ENCODE peak calls at places on chromosome 14, in nine cellular contexts. One of them, this sample, is unnamed.

GRCh38 chr14:104827173-104828055 is 26.5 kb downstream of the ZBTB42 start:
- DNase-seq in skeletal muscle cell: no peak
- DNase-seq in adrenal gland: peak; percentile 45
- DNase-seq in PC-3: peak; percentile 60
- DNase-seq in CD8-positive, alpha-beta T cell: no peak
- DNase-seq in fibroblast of pulmonary artery: peak; percentile 35
- DNase-seq in IMR-90: peak; percentile 32
- DNase-seq in gastrocnemius medialis: no peak
- DNase-seq in Peyer's patch: peak; percentile 77
- DNase-seq in this sample: peak; percentile 74

GRCh38 chr14:83976223-83976770 is 1553.6 kb upstream of the FLRT2 start:
- DNase-seq in skeletal muscle cell: no peak
- DNase-seq in adrenal gland: no peak
- DNase-seq in PC-3: no peak
- DNase-seq in CD8-positive, alpha-beta T cell: no peak
- DNase-seq in fibroblast of pulmonary artery: no peak
- DNase-seq in IMR-90: no peak
- DNase-seq in gastrocnemius medialis: no peak
- DNase-seq in Peyer's patch: no peak
- DNase-seq in this sample: no peak

GRCh38 chr14:106115401-106115800 is 589.0 kb downstream of the TMEM121 start:
- DNase-seq in skeletal muscle cell: no peak
- DNase-seq in adrenal gland: no peak
- DNase-seq in PC-3: no peak
- DNase-seq in CD8-positive, alpha-beta T cell: no peak
- DNase-seq in fibroblast of pulmonary artery: no peak
- DNase-seq in IMR-90: no peak
- DNase-seq in gastrocnemius medialis: no peak
- DNase-seq in Peyer's patch: no peak
- DNase-seq in this sample: no peak

GRCh38 chr14:22536853-22537338 is 52.1 kb downstream of the DAD1 start:
- DNase-seq in skeletal muscle cell: peak; percentile 89
- DNase-seq in adrenal gland: peak; percentile 81
- DNase-seq in PC-3: peak; percentile 98
- DNase-seq in CD8-positive, alpha-beta T cell: no peak
- DNase-seq in fibroblast of pulmonary artery: peak; percentile 95
- DNase-seq in IMR-90: peak; percentile 98
- DNase-seq in gastrocnemius medialis: peak; percentile 48
- DNase-seq in Peyer's patch: peak; percentile 84
- DNase-seq in this sample: peak; percentile 86

GRCh38 chr14:59482471-59483331 is 1.5 kb downstream of the L3HYPDH start:
- DNase-seq in skeletal muscle cell: peak; percentile 84
- DNase-seq in adrenal gland: peak; percentile 72
- DNase-seq in PC-3: peak; percentile 100
- DNase-seq in CD8-positive, alpha-beta T cell: no peak
- DNase-seq in fibroblast of pulmonary artery: peak; percentile 90
- DNase-seq in IMR-90: peak; percentile 95
- DNase-seq in gastrocnemius medialis: no peak
- DNase-seq in Peyer's patch: no peak
- DNase-seq in this sample: no peak

GRCh38 chr14:89813485-89814080 is 140.9 kb downstream of the EFCAB11 start:
- DNase-seq in skeletal muscle cell: peak; percentile 74
- DNase-seq in adrenal gland: no peak
- DNase-seq in PC-3: no peak
- DNase-seq in CD8-positive, alpha-beta T cell: no peak
- DNase-seq in fibroblast of pulmonary artery: peak; percentile 78
- DNase-seq in IMR-90: peak; percentile 96
- DNase-seq in gastrocnemius medialis: no peak
- DNase-seq in Peyer's patch: no peak
- DNase-seq in this sample: no peak

GRCh38 chr14:104331871-104332605 is 193.7 kb downstream of the KIF26A start:
- DNase-seq in skeletal muscle cell: no peak
- DNase-seq in adrenal gland: no peak
- DNase-seq in PC-3: no peak
- DNase-seq in CD8-positive, alpha-beta T cell: no peak
- DNase-seq in fibroblast of pulmonary artery: no peak
- DNase-seq in IMR-90: no peak
- DNase-seq in gastrocnemius medialis: no peak
- DNase-seq in Peyer's patch: peak; percentile 34
- DNase-seq in this sample: no peak

GRCh38 chr14:54529811-54530210 is 20.1 kb downstream of the CGRRF1 start:
- DNase-seq in skeletal muscle cell: peak; percentile 21
- DNase-seq in adrenal gland: peak; percentile 69
- DNase-seq in PC-3: peak; percentile 87
- DNase-seq in CD8-positive, alpha-beta T cell: no peak
- DNase-seq in fibroblast of pulmonary artery: peak; percentile 74
- DNase-seq in IMR-90: peak; percentile 68
- DNase-seq in gastrocnemius medialis: no peak
- DNase-seq in Peyer's patch: no peak
- DNase-seq in this sample: no peak

GRCh38 chr14:99945732-99946651 is 119.2 kb upstream of the EVL start:
- DNase-seq in skeletal muscle cell: no peak
- DNase-seq in adrenal gland: no peak
- DNase-seq in PC-3: no peak
- DNase-seq in CD8-positive, alpha-beta T cell: no peak
- DNase-seq in fibroblast of pulmonary artery: no peak
- DNase-seq in IMR-90: peak; percentile 20
- DNase-seq in gastrocnemius medialis: no peak
- DNase-seq in Peyer's patch: no peak
- DNase-seq in this sample: peak; percentile 61

GRCh38 chr14:22598099-22598895 is at the start of gene ABHD4:
- DNase-seq in skeletal muscle cell: no peak
- DNase-seq in adrenal gland: peak; percentile 89
- DNase-seq in PC-3: peak; percentile 61
- DNase-seq in CD8-positive, alpha-beta T cell: peak; percentile 16
- DNase-seq in fibroblast of pulmonary artery: peak; percentile 64
- DNase-seq in IMR-90: peak; percentile 42
- DNase-seq in gastrocnemius medialis: peak; percentile 74
- DNase-seq in Peyer's patch: peak; percentile 93
- DNase-seq in this sample: peak; percentile 91

GRCh38 chr14:105092912-105093425 is 27.7 kb upstream of the GPR132 start:
- DNase-seq in skeletal muscle cell: no peak
- DNase-seq in adrenal gland: peak; percentile 60
- DNase-seq in PC-3: peak; percentile 66
- DNase-seq in CD8-positive, alpha-beta T cell: no peak
- DNase-seq in fibroblast of pulmonary artery: peak; percentile 49
- DNase-seq in IMR-90: peak; percentile 58
- DNase-seq in gastrocnemius medialis: no peak
- DNase-seq in Peyer's patch: peak; percentile 87
- DNase-seq in this sample: peak; percentile 82

GRCh38 chr14:83535396-83535906 is 1994.5 kb upstream of the FLRT2 start:
- DNase-seq in skeletal muscle cell: no peak
- DNase-seq in adrenal gland: no peak
- DNase-seq in PC-3: no peak
- DNase-seq in CD8-positive, alpha-beta T cell: no peak
- DNase-seq in fibroblast of pulmonary artery: no peak
- DNase-seq in IMR-90: no peak
- DNase-seq in gastrocnemius medialis: no peak
- DNase-seq in Peyer's patch: no peak
- DNase-seq in this sample: no peak

GRCh38 chr14:93430889-93431670 is at the start of gene UNC79:
- DNase-seq in skeletal muscle cell: no peak
- DNase-seq in adrenal gland: peak; percentile 26
- DNase-seq in PC-3: no peak
- DNase-seq in CD8-positive, alpha-beta T cell: no peak
- DNase-seq in fibroblast of pulmonary artery: peak; percentile 18
- DNase-seq in IMR-90: no peak
- DNase-seq in gastrocnemius medialis: no peak
- DNase-seq in Peyer's patch: no peak
- DNase-seq in this sample: no peak

GRCh38 chr14:74275265-74275841 is 27.4 kb downstream of the ABCD4 start:
- DNase-seq in skeletal muscle cell: peak; percentile 79
- DNase-seq in adrenal gland: no peak
- DNase-seq in PC-3: peak; percentile 19
- DNase-seq in CD8-positive, alpha-beta T cell: no peak
- DNase-seq in fibroblast of pulmonary artery: peak; percentile 64
- DNase-seq in IMR-90: peak; percentile 74
- DNase-seq in gastrocnemius medialis: no peak
- DNase-seq in Peyer's patch: no peak
- DNase-seq in this sample: no peak

GRCh38 chr14:54564071-54564798 is 2.7 kb upstream of the SAMD4A start:
- DNase-seq in skeletal muscle cell: no peak
- DNase-seq in adrenal gland: no peak
- DNase-seq in PC-3: peak; percentile 86
- DNase-seq in CD8-positive, alpha-beta T cell: no peak
- DNase-seq in fibroblast of pulmonary artery: peak; percentile 74
- DNase-seq in IMR-90: peak; percentile 48
- DNase-seq in gastrocnemius medialis: no peak
- DNase-seq in Peyer's patch: no peak
- DNase-seq in this sample: no peak

GRCh38 chr14:51644215-51644969 is 7.3 kb upstream of the FRMD6 start:
- DNase-seq in skeletal muscle cell: peak; percentile 47
- DNase-seq in adrenal gland: no peak
- DNase-seq in PC-3: peak; percentile 67
- DNase-seq in CD8-positive, alpha-beta T cell: no peak
- DNase-seq in fibroblast of pulmonary artery: no peak
- DNase-seq in IMR-90: peak; percentile 58
- DNase-seq in gastrocnemius medialis: no peak
- DNase-seq in Peyer's patch: no peak
- DNase-seq in this sample: no peak

GRCh38 chr14:50363734-50364113 is 33.0 kb downstream of the CDKL1 start:
- DNase-seq in skeletal muscle cell: no peak
- DNase-seq in adrenal gland: no peak
- DNase-seq in PC-3: no peak
- DNase-seq in CD8-positive, alpha-beta T cell: no peak
- DNase-seq in fibroblast of pulmonary artery: peak; percentile 52
- DNase-seq in IMR-90: peak; percentile 18
- DNase-seq in gastrocnemius medialis: no peak
- DNase-seq in Peyer's patch: peak; percentile 73
- DNase-seq in this sample: no peak

GRCh38 chr14:104799657-104800599 is 973 bp upstream of the ZBTB42 start:
- DNase-seq in skeletal muscle cell: no peak
- DNase-seq in adrenal gland: peak; percentile 91
- DNase-seq in PC-3: peak; percentile 77
- DNase-seq in CD8-positive, alpha-beta T cell: peak; percentile 44
- DNase-seq in fibroblast of pulmonary artery: peak; percentile 73
- DNase-seq in IMR-90: peak; percentile 67
- DNase-seq in gastrocnemius medialis: peak; percentile 68
- DNase-seq in Peyer's patch: peak; percentile 95
- DNase-seq in this sample: peak; percentile 94

GRCh38 chr14:22773162-22774010 is 6.9 kb downstream of the OXA1L start:
- DNase-seq in skeletal muscle cell: no peak
- DNase-seq in adrenal gland: no peak
- DNase-seq in PC-3: no peak
- DNase-seq in CD8-positive, alpha-beta T cell: no peak
- DNase-seq in fibroblast of pulmonary artery: no peak
- DNase-seq in IMR-90: no peak
- DNase-seq in gastrocnemius medialis: no peak
- DNase-seq in Peyer's patch: no peak
- DNase-seq in this sample: no peak

DNA sequence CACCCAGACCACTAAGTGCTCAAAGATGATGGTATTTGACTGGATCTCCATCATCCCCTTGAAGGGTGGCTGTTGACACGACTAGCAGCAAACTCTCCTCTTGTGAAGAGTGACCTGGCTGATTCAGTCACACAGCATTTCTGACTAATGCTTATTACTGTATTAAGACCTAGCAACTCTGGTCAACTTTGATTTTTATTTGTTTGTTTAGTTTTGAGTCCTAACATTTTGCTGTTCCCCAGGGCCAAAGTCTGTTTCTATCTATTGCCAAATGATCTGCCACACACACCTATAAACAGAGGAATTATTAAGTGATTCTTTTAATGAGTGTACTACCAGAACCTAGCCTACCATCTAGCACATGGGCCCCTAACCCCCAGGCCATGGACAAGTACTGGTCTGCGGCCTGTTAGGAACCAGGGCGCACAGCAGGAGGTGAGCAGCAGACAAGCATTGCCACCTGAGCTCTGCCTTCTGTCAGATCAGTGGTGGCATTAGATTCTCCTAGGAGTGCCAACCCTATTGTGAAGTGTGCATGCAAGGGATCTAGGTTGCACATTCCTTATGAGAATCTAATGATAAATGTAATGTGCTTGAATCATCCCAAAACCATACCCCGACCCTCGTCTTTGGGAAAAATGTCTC is 120.0 kb downstream of the RPS6KA5 start:
- DNase-seq in skeletal muscle cell: no peak
- DNase-seq in adrenal gland: no peak
- DNase-seq in PC-3: peak; percentile 44
- DNase-seq in CD8-positive, alpha-beta T cell: no peak
- DNase-seq in fibroblast of pulmonary artery: no peak
- DNase-seq in IMR-90: no peak
- DNase-seq in gastrocnemius medialis: no peak
- DNase-seq in Peyer's patch: no peak
- DNase-seq in this sample: no peak
- H3K4me3 ChIP-seq in skeletal muscle cell: no peak overlapping the region
- H3K4me3 ChIP-seq in adrenal gland: no peak overlapping the region
- H3K4me3 ChIP-seq in PC-3: no peak overlapping the region
- H3K4me3 ChIP-seq in CD8-positive, alpha-beta T cell: no peak overlapping the region
- H3K4me3 ChIP-seq in fibroblast of pulmonary artery: no peak overlapping the region
- H3K4me3 ChIP-seq in IMR-90: no peak overlapping the region
- H3K4me3 ChIP-seq in gastrocnemius medialis: no peak overlapping the region
- H3K4me3 ChIP-seq in Peyer's patch: no peak overlapping the region
- H3K4me3 ChIP-seq in this sample: no peak overlapping the region

GRCh38 chr14:91058017-91058675 is 2.3 kb downstream of the RPS6KA5 start:
- DNase-seq in skeletal muscle cell: no peak
- DNase-seq in adrenal gland: no peak
- DNase-seq in PC-3: no peak
- DNase-seq in CD8-positive, alpha-beta T cell: no peak
- DNase-seq in fibroblast of pulmonary artery: no peak
- DNase-seq in IMR-90: no peak
- DNase-seq in gastrocnemius medialis: no peak
- DNase-seq in Peyer's patch: no peak
- DNase-seq in this sample: no peak
- H3K4me3 ChIP-seq in skeletal muscle cell: no peak overlapping the region
- H3K4me3 ChIP-seq in adrenal gland: no peak overlapping the region
- H3K4me3 ChIP-seq in PC-3: peak overlapping the region; percentile 80
- H3K4me3 ChIP-seq in CD8-positive, alpha-beta T cell: no peak overlapping the region
- H3K4me3 ChIP-seq in fibroblast of pulmonary artery: no peak overlapping the region
- H3K4me3 ChIP-seq in IMR-90: no peak overlapping the region
- H3K4me3 ChIP-seq in gastrocnemius medialis: no peak overlapping the region
- H3K4me3 ChIP-seq in Peyer's patch: no peak overlapping the region
- H3K4me3 ChIP-seq in this sample: no peak overlapping the region

GRCh38 chr14:97978336-97978735 is 1181.2 kb downstream of the VRK1 start:
- DNase-seq in skeletal muscle cell: peak; percentile 12
- DNase-seq in adrenal gland: peak; percentile 84
- DNase-seq in PC-3: peak; percentile 68
- DNase-seq in CD8-positive, alpha-beta T cell: peak; percentile 46
- DNase-seq in fibroblast of pulmonary artery: peak; percentile 2
- DNase-seq in IMR-90: no peak
- DNase-seq in gastrocnemius medialis: peak; percentile 9
- DNase-seq in Peyer's patch: peak; percentile 89
- DNase-seq in this sample: peak; percentile 89
- H3K4me3 ChIP-seq in skeletal muscle cell: peak overlapping the region; percentile 27
- H3K4me3 ChIP-seq in adrenal gland: peak overlapping the region; percentile 31
- H3K4me3 ChIP-seq in PC-3: peak overlapping the region; percentile 56
- H3K4me3 ChIP-seq in CD8-positive, alpha-beta T cell: peak overlapping the region; percentile 75
- H3K4me3 ChIP-seq in fibroblast of pulmonary artery: no peak overlapping the region
- H3K4me3 ChIP-seq in IMR-90: no peak overlapping the region
- H3K4me3 ChIP-seq in gastrocnemius medialis: no peak overlapping the region
- H3K4me3 ChIP-seq in Peyer's patch: peak overlapping the region; percentile 52
- H3K4me3 ChIP-seq in this sample: peak overlapping the region; percentile 51

DNA sequence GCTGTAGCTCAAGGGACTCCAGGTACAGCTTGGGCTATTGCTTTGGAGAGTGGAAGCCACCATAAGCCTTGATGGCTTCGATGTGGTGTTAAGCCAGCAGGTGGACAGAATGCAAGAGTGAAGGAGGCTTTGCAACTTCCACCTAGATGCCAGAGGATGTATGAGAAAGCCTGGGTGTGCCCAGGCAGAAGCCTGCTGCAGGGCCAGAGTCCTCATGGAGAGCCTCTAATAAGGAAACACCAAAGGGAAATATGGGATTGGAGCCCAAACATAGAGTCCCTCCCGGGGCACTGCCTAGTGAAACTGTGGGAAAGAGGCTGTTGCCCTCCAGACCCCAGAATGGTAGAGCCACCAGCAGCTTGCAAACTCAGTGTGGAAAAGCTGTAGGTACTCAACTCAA is 9.8 kb upstream of the DICER1 start:
- DNase-seq in skeletal muscle cell: no peak
- DNase-seq in adrenal gland: no peak
- DNase-seq in PC-3: no peak
- DNase-seq in CD8-positive, alpha-beta T cell: no peak
- DNase-seq in fibroblast of pulmonary artery: no peak
- DNase-seq in IMR-90: no peak
- DNase-seq in gastrocnemius medialis: no peak
- DNase-seq in Peyer's patch: no peak
- DNase-seq in this sample: no peak
- H3K4me3 ChIP-seq in skeletal muscle cell: no peak overlapping the region
- H3K4me3 ChIP-seq in adrenal gland: no peak overlapping the region
- H3K4me3 ChIP-seq in PC-3: no peak overlapping the region
- H3K4me3 ChIP-seq in CD8-positive, alpha-beta T cell: no peak overlapping the region
- H3K4me3 ChIP-seq in fibroblast of pulmonary artery: no peak overlapping the region
- H3K4me3 ChIP-seq in IMR-90: no peak overlapping the region
- H3K4me3 ChIP-seq in gastrocnemius medialis: no peak overlapping the region
- H3K4me3 ChIP-seq in Peyer's patch: no peak overlapping the region
- H3K4me3 ChIP-seq in this sample: no peak overlapping the region

This sample was measured in sigmoid colon.